ENCODE peak calls at places on chromosome 11, in eight cellular contexts. U, E, A, H, F, R, Q and K are unnamed samples.

GRCh38 chr11:97729546-97730272 is 1291.0 kb upstream of the CNTN5 start:
- ATAC-seq in U (peak; percentile 73), E (no peak), A (no peak), H (no peak), F (no peak), R (no peak), Q (no peak), K (no peak)

GRCh38 chr11:597166-597725 is 18.5 kb downstream of the IRF7 start:
- ATAC-seq in U (no peak), E (no peak), A (peak; percentile 9), H (peak; percentile 22), F (no peak), R (no peak), Q (peak; percentile 42), K (no peak)

GRCh38 chr11:76201056-76201455 is 5.2 kb downstream of the WNT11 start:
- ATAC-seq in U (no peak), E (no peak), A (no peak), H (no peak), F (no peak), R (no peak), Q (no peak), K (no peak)

GRCh38 chr11:120329556-120329955 is 4.5 kb downstream of the TLCD5 start:
- ATAC-seq in U (no peak), E (no peak), A (no peak), H (no peak), F (no peak), R (no peak), Q (no peak), K (no peak)

GRCh38 chr11:11701070-11701469 is 79.3 kb upstream of the GALNT18 start:
- ATAC-seq in U (no peak), E (no peak), A (peak; percentile 85), H (no peak), F (peak; percentile 29), R (peak; percentile 91), Q (peak; percentile 77), K (peak; percentile 51)

GRCh38 chr11:9772218-9772617 is 108.3 kb downstream of the SWAP70 start:
- ATAC-seq in U (no peak), E (no peak), A (no peak), H (no peak), F (no peak), R (no peak), Q (no peak), K (no peak)

GRCh38 chr11:31940396-31941037 is 129.4 kb upstream of the PAX6 start:
- ATAC-seq in U (no peak), E (no peak), A (peak; percentile 85), H (no peak), F (no peak), R (peak; percentile 67), Q (no peak), K (no peak)

GRCh38 chr11:297666-298405 is 1.5 kb downstream of the IFITM5 start:
- ATAC-seq in U (peak; percentile 4), E (peak; percentile 17), A (peak; percentile 27), H (peak; percentile 47), F (no peak), R (no peak), Q (no peak), K (peak; percentile 42)

GRCh38 chr11:99241059-99241458 is 220.3 kb downstream of the CNTN5 start:
- ATAC-seq in U (no peak), E (no peak), A (no peak), H (no peak), F (no peak), R (no peak), Q (no peak), K (no peak)

GRCh38 chr11:28798286-28798685 is 690.1 kb downstream of the METTL15 start:
- ATAC-seq in U (no peak), E (no peak), A (no peak), H (no peak), F (no peak), R (no peak), Q (no peak), K (no peak)

GRCh38 chr11:11391796-11392195 is 38.7 kb upstream of the CSNK2A3 start:
- ATAC-seq in U (peak; percentile 55), E (peak; percentile 36), A (peak; percentile 53), H (peak; percentile 91), F (peak; percentile 81), R (no peak), Q (peak; percentile 77), K (peak; percentile 50)

GRCh38 chr11:118909619-118910308 is 16.0 kb downstream of the BCL9L start:
- ATAC-seq in U (no peak), E (no peak), A (peak; percentile 0), H (no peak), F (no peak), R (no peak), Q (no peak), K (no peak)

GRCh38 chr11:114180301-114181055 is 115.7 kb upstream of the NNMT start:
- ATAC-seq in U (peak; percentile 83), E (peak; percentile 54), A (peak; percentile 51), H (peak; percentile 71), F (peak; percentile 37), R (peak; percentile 29), Q (peak; percentile 65), K (no peak)

GRCh38 chr11:80779907-80780615 is 1339.2 kb upstream of the TENM4 start:
- ATAC-seq in U (no peak), E (no peak), A (no peak), H (no peak), F (no peak), R (no peak), Q (peak; percentile 35), K (no peak)

GRCh38 chr11:83069441-83070043 is 2.2 kb downstream of the RAB30 start:
- ATAC-seq in U (no peak), E (no peak), A (no peak), H (no peak), F (no peak), R (no peak), Q (no peak), K (no peak)

GRCh38 chr11:83071641-83072591 is at the start of gene RAB30:
- ATAC-seq in U (peak; percentile 98), E (peak; percentile 99), A (peak; percentile 99), H (peak; percentile 98), F (peak; percentile 96), R (peak; percentile 99), Q (peak; percentile 96), K (peak; percentile 99)

GRCh38 chr11:83070044-83070877 is 1.4 kb downstream of the RAB30 start:
- ATAC-seq in U (peak; percentile 1), E (no peak), A (no peak), H (no peak), F (peak; percentile 13), R (no peak), Q (no peak), K (no peak)

GRCh38 chr11:83070878-83071640 is 638 bp downstream of the RAB30 start:
- ATAC-seq in U (peak; percentile 24), E (peak; percentile 11), A (peak; percentile 19), H (peak; percentile 2), F (peak; percentile 1), R (peak; percentile 13), Q (peak; percentile 16), K (peak; percentile 8)

DNA sequence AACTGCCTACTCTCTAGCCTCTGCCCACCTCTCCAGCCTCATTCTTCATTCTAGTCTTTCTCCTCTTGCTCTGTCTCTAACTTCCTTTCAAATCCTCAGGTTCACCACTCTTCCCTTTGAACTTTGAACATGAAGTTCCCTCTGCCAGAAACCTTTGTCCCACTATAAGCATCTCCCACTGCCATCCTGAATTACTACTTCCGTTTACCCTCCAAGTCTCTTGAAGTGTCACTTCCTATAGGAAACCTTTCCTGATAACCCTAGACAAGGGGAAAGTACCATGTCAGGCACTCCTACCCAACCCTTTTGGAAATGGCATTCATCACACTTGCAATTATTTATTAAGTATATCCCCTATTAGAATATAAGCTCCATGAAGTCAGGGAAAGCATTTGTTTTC is 3.1 kb downstream of the RAB30 start:
- ATAC-seq in U (no peak), E (no peak), A (no peak), H (no peak), F (no peak), R (no peak), Q (no peak), K (no peak)
- H3K4me1 ChIP-seq in U (peaks cover 15% of the 10 kb centered on the region), E (peaks cover 16% of the 10 kb centered on the region), A (peaks cover 3% of the 10 kb centered on the region), H (peaks cover 14% of the 10 kb centered on the region), F (peaks cover 7% of the 10 kb centered on the region), R (peaks cover 59% of the 10 kb centered on the region), Q (peaks cover 9% of the 10 kb centered on the region), K (peaks cover 3% of the 10 kb centered on the region)

DNA sequence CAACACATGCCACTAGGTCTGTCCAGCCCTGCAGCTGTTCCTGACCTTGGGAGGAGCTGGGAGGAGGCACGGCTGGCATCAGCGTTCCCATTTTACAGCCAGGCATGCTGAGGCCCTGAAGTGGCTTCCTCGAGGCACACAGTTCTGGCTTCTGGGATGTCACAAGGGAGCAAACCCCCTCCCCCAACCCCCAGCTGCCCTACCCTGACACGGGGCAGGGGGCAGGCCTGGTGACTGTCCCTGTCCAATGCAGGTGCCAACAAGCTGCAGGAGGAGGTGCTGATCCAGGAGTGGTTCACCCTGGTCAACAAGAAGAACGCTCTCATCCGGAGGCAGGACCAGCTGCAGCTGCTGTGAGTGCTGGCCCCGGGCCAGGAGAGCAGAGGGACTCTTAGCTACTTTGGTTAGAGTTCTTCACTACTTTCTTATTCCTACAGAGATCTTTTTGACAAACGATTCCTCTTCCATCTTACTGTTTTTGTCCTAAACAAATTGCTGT is 5.3 kb downstream of the KCNK7 start:
- ATAC-seq in U (no peak), E (no peak), A (no peak), H (no peak), F (no peak), R (no peak), Q (no peak), K (no peak)
- H3K4me1 ChIP-seq in U (peaks cover 12% of the 10 kb centered on the region), E (peaks cover 17% of the 10 kb centered on the region), A (peaks cover 2% of the 10 kb centered on the region), H (peaks cover 29% of the 10 kb centered on the region), F (peaks cover 4% of the 10 kb centered on the region), R (peaks cover 74% of the 10 kb centered on the region), Q (peaks cover 12% of the 10 kb centered on the region), K (peaks cover 98% of the 10 kb centered on the region)

DNA sequence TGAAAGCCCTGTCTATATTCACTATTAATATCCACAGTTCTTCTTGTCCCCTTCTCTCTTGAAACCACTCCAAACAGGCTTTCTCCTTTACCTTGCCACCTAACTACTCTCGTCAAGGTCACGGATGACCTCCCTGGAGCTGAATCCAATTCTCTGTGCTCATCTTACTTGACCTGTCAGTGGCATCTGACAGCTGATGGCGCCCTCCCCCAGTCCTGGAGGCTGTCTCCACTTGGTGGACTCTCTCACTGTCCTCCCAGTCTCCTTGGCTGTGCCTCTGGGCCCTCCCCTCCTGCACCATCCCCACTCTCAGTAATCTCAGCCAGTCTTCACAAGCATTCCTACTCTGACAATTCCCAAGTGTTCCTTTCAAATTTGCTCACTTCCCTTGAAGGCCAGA is 8.7 kb downstream of the TNKS1BP1 start:
- ATAC-seq in U (no peak), E (no peak), A (no peak), H (no peak), F (no peak), R (no peak), Q (no peak), K (no peak)
- H3K4me1 ChIP-seq in U (peaks cover 43% of the 10 kb centered on the region), E (peaks cover 88% of the 10 kb centered on the region), A (peaks cover 16% of the 10 kb centered on the region), H (peaks cover 37% of the 10 kb centered on the region), F (peaks cover 31% of the 10 kb centered on the region), R (peaks cover 54% of the 10 kb centered on the region), Q (peaks cover 4% of the 10 kb centered on the region), K (peaks cover 74% of the 10 kb centered on the region)

DNA sequence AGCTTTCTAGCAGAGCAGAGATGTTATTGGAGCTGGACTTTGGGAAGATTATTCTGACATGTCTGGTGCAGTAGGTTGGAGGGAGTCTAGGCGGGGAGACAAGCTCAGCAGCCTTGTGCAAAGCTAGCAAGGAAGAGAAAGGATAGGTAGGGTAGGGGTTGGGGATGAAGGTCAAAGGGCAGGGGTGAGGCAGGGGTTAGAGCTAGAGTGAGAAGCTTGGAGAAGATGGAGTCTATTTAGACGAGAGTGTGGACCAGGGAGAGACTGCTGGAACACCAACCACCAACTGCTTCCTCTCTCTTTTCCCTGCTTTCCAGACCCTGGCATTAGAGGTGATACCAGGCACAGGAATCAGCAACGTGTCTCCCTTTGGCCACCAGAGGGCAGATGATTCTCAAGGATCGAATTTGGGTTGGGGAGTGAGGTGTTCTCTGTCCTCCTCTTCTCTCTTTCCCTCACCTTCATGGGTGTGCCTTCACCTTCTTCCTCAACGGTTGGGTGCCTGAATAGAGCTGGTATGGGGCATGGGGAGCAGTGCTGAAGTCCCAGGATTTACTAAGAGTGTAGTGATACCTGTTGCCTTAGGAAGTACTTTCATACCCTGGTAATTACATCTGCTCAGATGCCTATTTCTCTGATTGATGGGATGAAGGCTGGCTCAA is 1.8 kb upstream of the MARK2 start:
- ATAC-seq in U (peak; percentile 39), E (peak; percentile 23), A (peak; percentile 22), H (peak; percentile 35), F (no peak), R (no peak), Q (peak; percentile 27), K (no peak)
- H3K4me1 ChIP-seq in U (peaks cover 33% of the 10 kb centered on the region), E (peaks cover 35% of the 10 kb centered on the region), A (peaks cover 12% of the 10 kb centered on the region), H (peaks cover 30% of the 10 kb centered on the region), F (peaks cover 11% of the 10 kb centered on the region), R (peaks cover 32% of the 10 kb centered on the region), Q (peaks cover 19% of the 10 kb centered on the region), K (no peaks in the 10 kb centered on the region)